ENCODE peak calls at places on chromosome 19, in nine cellular contexts. F, U, N, O, C, R, I, T and Y are unnamed samples.
A peak's percentile ranks its signal among the peaks of the same experiment; 100 is the strongest.

GRCh38 chr19:6412111-6412999 is 12.3 kb downstream of the KHSRP start:
- DNase-seq in F (no peak), U (peak; percentile 61), N (peak; percentile 71), O (no peak), C (peak; percentile 62), R (peak; percentile 78), I (peak; percentile 68), T (peak; percentile 66), Y (no peak)

GRCh38 chr19:49888478-49888901 is 8.2 kb downstream of the IL4I1 start:
- DNase-seq in F (no peak), U (no peak), N (no peak), O (no peak), C (no peak), R (no peak), I (no peak), T (no peak), Y (no peak)

GRCh38 chr19:27974082-27974513 is 1238.9 kb downstream of the UQCRFS1 start:
- DNase-seq in F (no peak), U (peak; percentile 43), N (peak; percentile 9), O (peak; percentile 10), C (peak; percentile 26), R (peak; percentile 8), I (no peak), T (no peak), Y (no peak)

GRCh38 chr19:373391-374182 is 29.0 kb upstream of the MIER2 start:
- DNase-seq in F (no peak), U (no peak), N (no peak), O (no peak), C (peak; percentile 63), R (no peak), I (peak; percentile 29), T (peak; percentile 57), Y (no peak)

GRCh38 chr19:1243768-1244692 is 2.5 kb downstream of the ATP5F1D start:
- DNase-seq in F (peak; percentile 75), U (peak; percentile 91), N (peak; percentile 91), O (peak; percentile 79), C (no peak), R (peak; percentile 86), I (peak; percentile 93), T (peak; percentile 96), Y (peak; percentile 94)

GRCh38 chr19:7725791-7726190 is 6.1 kb downstream of the CLEC4G start:
- DNase-seq in F (no peak), U (no peak), N (no peak), O (no peak), C (no peak), R (no peak), I (no peak), T (no peak), Y (no peak)

GRCh38 chr19:50434525-50434924 is 1.8 kb downstream of the MYBPC2 start:
- DNase-seq in F (no peak), U (no peak), N (peak; percentile 27), O (no peak), C (peak; percentile 54), R (peak; percentile 80), I (no peak), T (no peak), Y (no peak)

GRCh38 chr19:44772969-44773368 is 4.7 kb upstream of the CBLC start:
- DNase-seq in F (no peak), U (no peak), N (no peak), O (no peak), C (no peak), R (no peak), I (no peak), T (no peak), Y (no peak)

GRCh38 chr19:50008532-50008931 is 16.6 kb downstream of the VRK3 start:
- DNase-seq in F (no peak), U (no peak), N (no peak), O (no peak), C (peak; percentile 27), R (no peak), I (no peak), T (no peak), Y (no peak)

GRCh38 chr19:48443262-48443661 is 2.5 kb upstream of the GRWD1 start:
- DNase-seq in F (no peak), U (peak; percentile 43), N (no peak), O (no peak), C (no peak), R (no peak), I (no peak), T (no peak), Y (no peak)

GRCh38 chr19:13839193-13839937 is 37.6 kb upstream of the NANOS3 start:
- DNase-seq in F (peak; percentile 75), U (peak; percentile 89), N (peak; percentile 88), O (no peak), C (peak; percentile 69), R (peak; percentile 91), I (peak; percentile 80), T (peak; percentile 95), Y (peak; percentile 94)

GRCh38 chr19:30690935-30691505 is 318.8 kb downstream of the ZNF536 start:
- DNase-seq in F (no peak), U (no peak), N (no peak), O (no peak), C (no peak), R (peak; percentile 44), I (no peak), T (peak; percentile 57), Y (no peak)

GRCh38 chr19:55700813-55701212 is 25.8 kb downstream of the EPN1 start:
- DNase-seq in F (no peak), U (no peak), N (no peak), O (no peak), C (no peak), R (no peak), I (no peak), T (no peak), Y (peak; percentile 55)

GRCh38 chr19:31390721-31391120 is 41.5 kb upstream of the TSHZ3 start:
- DNase-seq in F (no peak), U (no peak), N (no peak), O (no peak), C (no peak), R (no peak), I (no peak), T (no peak), Y (no peak)

GRCh38 chr19:41225238-41226052 is 6.4 kb downstream of the AXL start:
- DNase-seq in F (peak; percentile 78), U (peak; percentile 35), N (peak; percentile 48), O (peak; percentile 100), C (no peak), R (peak; percentile 55), I (no peak), T (peak; percentile 89), Y (no peak)
- H3K4me1 ChIP-seq in F (peaks cover 78% of the 10 kb centered on the region), U (peaks cover 71% of the 10 kb centered on the region), N (peaks cover 3% of the 10 kb centered on the region), O (peaks cover 72% of the 10 kb centered on the region), C (peaks cover 34% of the 10 kb centered on the region), R (peaks cover 30% of the 10 kb centered on the region), I (peaks cover 7% of the 10 kb centered on the region), T (peaks cover 51% of the 10 kb centered on the region), Y (peaks cover 56% of the 10 kb centered on the region)

DNA sequence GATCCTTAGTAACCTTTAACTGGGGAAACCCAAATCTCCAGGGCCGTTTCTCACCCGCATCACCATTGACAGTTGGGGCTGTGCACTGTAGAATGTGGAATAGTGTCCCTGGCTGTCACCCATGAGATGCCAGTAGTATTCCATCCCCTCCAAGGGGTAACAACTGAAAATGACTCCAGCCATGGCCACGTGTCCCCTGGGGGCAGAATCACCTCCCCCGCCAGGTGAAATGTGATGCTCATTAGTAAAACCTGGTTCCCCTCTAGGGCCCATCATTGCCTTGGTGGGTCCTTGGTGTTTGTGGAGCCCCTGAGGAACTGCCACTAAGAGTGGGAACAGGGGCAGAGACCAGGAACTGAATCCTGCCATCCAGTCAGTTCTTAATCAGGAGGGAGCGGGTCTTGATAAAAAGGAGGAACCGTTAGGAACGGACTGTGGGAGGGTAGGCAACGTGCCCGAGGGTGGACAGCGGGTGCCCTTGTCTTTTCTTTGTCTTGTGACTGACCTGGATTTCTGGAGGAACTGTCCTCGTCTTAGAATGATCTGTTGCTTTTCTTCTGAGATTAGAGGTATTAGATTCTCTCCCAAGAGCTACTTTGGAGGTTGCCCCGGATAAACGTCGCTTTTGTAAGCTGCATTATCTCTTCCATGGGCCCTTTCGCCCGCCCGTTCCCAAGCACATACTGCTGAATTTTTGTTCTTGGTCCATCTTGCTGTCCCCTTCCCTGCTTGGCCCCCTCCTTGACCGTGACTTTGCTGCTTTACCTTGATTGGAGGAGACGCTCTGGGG is 3.5 kb downstream of the MYO9B start:
- DNase-seq in F (no peak), U (no peak), N (no peak), O (no peak), C (no peak), R (no peak), I (no peak), T (no peak), Y (no peak)
- TF ChIP-seq EP300 in F (no peak), U (no peak), N (no peak), O (no peak), C (no peak), R (no peak), I (no peak), T (no peak), Y (no peak)

GRCh38 chr19:3554254-3555083 is 2.9 kb downstream of the MFSD12 start:
- DNase-seq in F (no peak), U (no peak), N (no peak), O (no peak), C (no peak), R (peak; percentile 6), I (no peak), T (no peak), Y (no peak)

GRCh38 chr19:3556423-3556977 is 886 bp downstream of the MFSD12 start:
- DNase-seq in F (no peak), U (no peak), N (no peak), O (no peak), C (peak; percentile 56), R (no peak), I (no peak), T (no peak), Y (no peak)

GRCh38 chr19:3557461-3558248 is at the start of gene MFSD12:
- DNase-seq in F (peak; percentile 91), U (peak; percentile 95), N (peak; percentile 96), O (peak; percentile 93), C (peak; percentile 99), R (peak; percentile 100), I (peak; percentile 96), T (peak; percentile 97), Y (peak; percentile 98)

GRCh38 chr19:3555653-3556422 is 1.5 kb downstream of the MFSD12 start:
- DNase-seq in F (no peak), U (no peak), N (no peak), O (no peak), C (no peak), R (peak; percentile 25), I (no peak), T (no peak), Y (no peak)

DNA sequence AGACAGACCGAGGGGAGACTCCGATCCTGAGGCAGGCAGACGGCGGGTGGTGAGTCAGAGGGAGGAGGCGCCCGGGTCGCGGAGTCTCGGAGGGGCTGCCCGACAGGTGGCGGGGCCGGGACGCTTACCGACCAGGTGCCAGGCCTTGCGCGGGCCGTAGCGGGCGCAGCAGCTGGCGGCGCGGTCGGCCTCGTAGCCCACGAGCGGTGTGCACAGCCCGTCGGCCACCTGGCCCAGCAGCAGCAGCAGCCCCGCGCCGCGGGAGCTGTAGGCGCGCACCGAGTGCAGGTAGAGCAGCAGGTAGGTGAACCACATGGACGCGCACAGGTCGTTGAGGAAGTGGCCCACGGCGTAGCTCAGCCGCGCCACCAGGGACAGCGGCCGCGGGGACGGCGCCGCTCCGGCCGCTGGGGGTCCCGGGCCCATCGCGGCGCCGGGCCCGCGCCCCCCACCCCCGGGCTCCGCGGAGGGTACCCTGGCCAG is 367 bp downstream of the MFSD12 start:
- DNase-seq in F (no peak), U (peak; percentile 48), N (peak; percentile 51), O (peak; percentile 46), C (peak; percentile 74), R (peak; percentile 74), I (peak; percentile 56), T (peak; percentile 71), Y (no peak)
- H3K4me3 ChIP-seq in F (peak overlapping the region; percentile 95), U (peak overlapping the region; percentile 95), N (peak overlapping the region; percentile 94), O (peak overlapping the region; percentile 87), C (peak overlapping the region; percentile 93), R (peak overlapping the region; percentile 67), I (peak overlapping the region; percentile 86), T (peak overlapping the region; percentile 98), Y (peak overlapping the region; percentile 92)

GRCh38 chr19:18425515-18426415 is 6.6 kb downstream of the SSBP4 start:
- DNase-seq in F (no peak), U (no peak), N (peak; percentile 55), O (no peak), C (no peak), R (no peak), I (peak; percentile 80), T (peak; percentile 88), Y (no peak)
- H3K4me1 ChIP-seq in F (peaks cover 93% of the 10 kb centered on the region), U (peaks cover 100% of the 10 kb centered on the region), N (peaks cover 26% of the 10 kb centered on the region), O (peaks cover 45% of the 10 kb centered on the region), C (peaks cover 98% of the 10 kb centered on the region), R (peaks cover 23% of the 10 kb centered on the region), I (peaks cover 21% of the 10 kb centered on the region), T (peaks cover 37% of the 10 kb centered on the region), Y (peaks cover 74% of the 10 kb centered on the region)